ENCODE peak calls at places on chromosome X, in nine cellular contexts. W, S, R, O, K, Z, J, X and D are unnamed samples.
A peak's percentile ranks its signal among the peaks of the same experiment; 100 is the strongest.

GRCh38 chrX:53319614-53320542 is 38.5 kb upstream of the IQSEC2 start:
- DNase-seq in W (no peak), S (no peak), R (no peak), O (no peak), K (no peak), Z (no peak), J (no peak), X (no peak), D (peak; percentile 36)

GRCh38 chrX:71118985-71119535 is 664 bp downstream of the MED12 start:
- DNase-seq in W (no peak), S (peak; percentile 3), R (no peak), O (no peak), K (no peak), Z (no peak), J (no peak), X (no peak), D (peak; percentile 14)

GRCh38 chrX:148871422-148872152 is 371.2 kb downstream of the AFF2 start:
- DNase-seq in W (peak; percentile 16), S (peak; percentile 83), R (no peak), O (no peak), K (no peak), Z (no peak), J (peak; percentile 78), X (no peak), D (peak; percentile 53)

GRCh38 chrX:35461164-35461563 is 337.0 kb upstream of the MAGEB16 start:
- DNase-seq in W (no peak), S (no peak), R (no peak), O (no peak), K (no peak), Z (no peak), J (no peak), X (no peak), D (no peak)

GRCh38 chrX:136215559-136215958 is 35.6 kb downstream of the MAP7D3 start:
- DNase-seq in W (no peak), S (no peak), R (no peak), O (no peak), K (no peak), Z (no peak), J (no peak), X (no peak), D (no peak)

GRCh38 chrX:121365572-121366161 is 318.3 kb downstream of the GLUD2 start:
- DNase-seq in W (no peak), S (no peak), R (no peak), O (no peak), K (no peak), Z (no peak), J (no peak), X (no peak), D (no peak)

GRCh38 chrX:44400588-44400987 is 57.1 kb upstream of the EFHC2 start:
- DNase-seq in W (peak; percentile 60), S (peak; percentile 74), R (peak; percentile 48), O (no peak), K (no peak), Z (no peak), J (peak; percentile 88), X (no peak), D (peak; percentile 49)

GRCh38 chrX:9342581-9343051 is 122.2 kb upstream of the TBL1X start:
- DNase-seq in W (peak; percentile 76), S (peak; percentile 82), R (peak; percentile 12), O (peak; percentile 47), K (peak; percentile 76), Z (no peak), J (peak; percentile 86), X (peak; percentile 85), D (peak; percentile 84)

GRCh38 chrX:115533485-115533884 is 27.5 kb upstream of the PLS3 start:
- DNase-seq in W (no peak), S (peak; percentile 75), R (no peak), O (no peak), K (no peak), Z (no peak), J (peak; percentile 72), X (no peak), D (peak; percentile 43)

GRCh38 chrX:146109362-146109761 is 291.7 kb downstream of the SLITRK2 start:
- DNase-seq in W (no peak), S (no peak), R (no peak), O (no peak), K (no peak), Z (no peak), J (no peak), X (no peak), D (no peak)

GRCh38 chrX:8447367-8447766 is 17.3 kb upstream of the VCX3B start:
- DNase-seq in W (no peak), S (no peak), R (no peak), O (no peak), K (no peak), Z (no peak), J (no peak), X (no peak), D (no peak)

GRCh38 chrX:69229436-69229835 is 64.2 kb upstream of the PJA1 start:
- DNase-seq in W (no peak), S (peak; percentile 4), R (no peak), O (no peak), K (no peak), Z (no peak), J (peak; percentile 71), X (no peak), D (peak; percentile 37)

GRCh38 chrX:53281321-53281822 is at the start of gene IQSEC2:
- DNase-seq in W (peak; percentile 35), S (peak; percentile 76), R (no peak), O (no peak), K (no peak), Z (no peak), J (peak; percentile 74), X (no peak), D (peak; percentile 87)

GRCh38 chrX:66675541-66675940 is 36.7 kb upstream of the EDA2R start:
- DNase-seq in W (no peak), S (peak; percentile 63), R (no peak), O (no peak), K (no peak), Z (no peak), J (peak; percentile 41), X (no peak), D (no peak)